ENCODE peak calls at places on chromosomes 12 and 14, in nine cellular contexts. X, E, L, Y, O, Q, M, Z and S are unnamed samples.

GRCh38 chr12:77943466-77943865 is 112.8 kb downstream of the NAV3 start:
- DNase-seq in X (no peak), E (peak; percentile 87), L (no peak), Y (no peak), O (no peak), Q (no peak), M (no peak), Z (no peak), S (peak; percentile 63)

GRCh38 chr14:100010679-100011078 is 54.5 kb upstream of the EVL start:
- DNase-seq in X (no peak), E (no peak), L (no peak), Y (no peak), O (no peak), Q (no peak), M (no peak), Z (no peak), S (no peak)

GRCh38 chr12:108482717-108483212 is 32.3 kb upstream of the FICD start:
- DNase-seq in X (no peak), E (peak; percentile 6), L (no peak), Y (no peak), O (no peak), Q (no peak), M (no peak), Z (no peak), S (no peak)

GRCh38 chr14:55807059-55807499 is 227.1 kb downstream of the KTN1 start:
- DNase-seq in X (no peak), E (peak; percentile 80), L (peak; percentile 77), Y (peak; percentile 96), O (peak; percentile 23), Q (peak; percentile 79), M (peak; percentile 21), Z (no peak), S (no peak)

GRCh38 chr12:19539836-19540235 is 100.5 kb downstream of the AEBP2 start:
- DNase-seq in X (no peak), E (no peak), L (no peak), Y (no peak), O (no peak), Q (no peak), M (no peak), Z (no peak), S (no peak)

GRCh38 chr14:88835661-88836060 is 11.2 kb downstream of the TTC8 start:
- DNase-seq in X (no peak), E (peak; percentile 24), L (no peak), Y (no peak), O (peak; percentile 3), Q (no peak), M (no peak), Z (no peak), S (no peak)

GRCh38 chr14:50354527-50354926 is 42.2 kb downstream of the CDKL1 start:
- DNase-seq in X (no peak), E (peak; percentile 51), L (no peak), Y (no peak), O (no peak), Q (no peak), M (no peak), Z (no peak), S (no peak)

GRCh38 chr12:47188576-47189441 is 109.0 kb upstream of the AMIGO2 start:
- DNase-seq in X (no peak), E (peak; percentile 84), L (no peak), Y (no peak), O (no peak), Q (no peak), M (no peak), Z (no peak), S (peak; percentile 57)

GRCh38 chr12:94057262-94058151 is 90.9 kb upstream of the PLXNC1 start:
- DNase-seq in X (no peak), E (no peak), L (no peak), Y (no peak), O (no peak), Q (no peak), M (no peak), Z (no peak), S (peak; percentile 44)

GRCh38 chr12:40551466-40551865 is 140.8 kb upstream of the CNTN1 start:
- DNase-seq in X (no peak), E (no peak), L (no peak), Y (no peak), O (no peak), Q (no peak), M (no peak), Z (no peak), S (no peak)

GRCh38 chr14:52014601-52015267 is 25.4 kb downstream of the RTRAF start:
- DNase-seq in X (no peak), E (no peak), L (peak; percentile 84), Y (no peak), O (no peak), Q (no peak), M (peak; percentile 92), Z (no peak), S (no peak)

GRCh38 chr14:23750357-23750756 is 114.2 kb downstream of the DHRS2 start:
- DNase-seq in X (no peak), E (no peak), L (no peak), Y (no peak), O (no peak), Q (no peak), M (no peak), Z (no peak), S (no peak)

GRCh38 chr12:58026421-58026820 is 85.1 kb downstream of the ATP23 start:
- DNase-seq in X (no peak), E (no peak), L (no peak), Y (no peak), O (no peak), Q (no peak), M (no peak), Z (no peak), S (no peak)